ENCODE peak calls at places on chromosome 14, in five cellular contexts. X, N, Z, G and W are unnamed samples.

GRCh38 chr14:91873476-91874265 is 6.3 kb upstream of the TC2N start:
- DNase-seq in X (peak), N (no peak), Z (no peak), G (peak), W (no peak)

GRCh38 chr14:64115401-64115800 is 178.8 kb downstream of the ESR2 start:
- DNase-seq in X (no peak), N (no peak), Z (no peak), G (no peak), W (no peak)

GRCh38 chr14:60648934-60649814 is at the start of gene SIX1:
- DNase-seq in X (peak), N (peak), Z (peak), G (no peak), W (peak)

GRCh38 chr14:99752486-99753121 is 40.6 kb upstream of the EML1 start:
- DNase-seq in X (peak), N (no peak), Z (no peak), G (no peak), W (no peak)

GRCh38 chr14:25406818-25407217 is 356.9 kb upstream of the STXBP6 start:
- DNase-seq in X (peak), N (no peak), Z (peak), G (no peak), W (no peak)

GRCh38 chr14:30779210-30779609 is 95.1 kb upstream of the COCH start:
- DNase-seq in X (peak), N (no peak), Z (no peak), G (no peak), W (no peak)

GRCh38 chr14:85601246-85601645 is 71.3 kb downstream of the FLRT2 start:
- DNase-seq in X (no peak), N (no peak), Z (no peak), G (no peak), W (no peak)

GRCh38 chr14:89576132-89576923 is 159.3 kb upstream of the FOXN3 start:
- DNase-seq in X (peak), N (no peak), Z (no peak), G (no peak), W (no peak)

GRCh38 chr14:78974691-78975090 is 804.5 kb downstream of the NRXN3 start:
- DNase-seq in X (peak), N (no peak), Z (no peak), G (no peak), W (no peak)

GRCh38 chr14:63436286-63437098 is 106.7 kb downstream of the PPP2R5E start:
- DNase-seq in X (no peak), N (no peak), Z (no peak), G (no peak), W (no peak)

GRCh38 chr14:94748667-94749347 is 21.1 kb downstream of the GSC start:
- DNase-seq in X (no peak), N (peak), Z (peak), G (no peak), W (no peak)

GRCh38 chr14:99384446-99385417 is 95.9 kb downstream of the SETD3 start:
- DNase-seq in X (no peak), N (no peak), Z (no peak), G (no peak), W (no peak)

GRCh38 chr14:105026033-105026785 is 5.3 kb upstream of the CDCA4 start:
- DNase-seq in X (peak), N (no peak), Z (no peak), G (peak), W (no peak)

GRCh38 chr14:90381011-90381790 is 15.6 kb upstream of the CALM1 start:
- DNase-seq in X (no peak), N (no peak), Z (peak), G (no peak), W (no peak)

GRCh38 chr14:100726812-100727564 is at the start of gene DLK1:
- DNase-seq in X (no peak), N (peak), Z (no peak), G (no peak), W (no peak)

GRCh38 chr14:89368490-89369477 is 48.2 kb downstream of the FOXN3 start:
- DNase-seq in X (no peak), N (no peak), Z (peak), G (no peak), W (no peak)

GRCh38 chr14:82052778-82053177 is 519.1 kb upstream of the SEL1L start:
- DNase-seq in X (no peak), N (no peak), Z (no peak), G (no peak), W (no peak)

GRCh38 chr14:74977901-74978385 is 22.5 kb upstream of the PGF start:
- DNase-seq in X (no peak), N (no peak), Z (no peak), G (no peak), W (peak)

GRCh38 chr14:61607570-61608244 is 87.6 kb upstream of the HIF1A start:
- DNase-seq in X (no peak), N (peak), Z (peak), G (no peak), W (no peak)

GRCh38 chr14:105107781-105108515 is 42.7 kb upstream of the GPR132 start:
- DNase-seq in X (no peak), N (no peak), Z (no peak), G (no peak), W (no peak)

GRCh38 chr14:29865299-29865698 is 62.3 kb downstream of the PRKD1 start:
- DNase-seq in X (no peak), N (no peak), Z (no peak), G (no peak), W (no peak)

GRCh38 chr14:95471526-95472304 is 44.7 kb downstream of the SYNE3 start:
- DNase-seq in X (no peak), N (no peak), Z (no peak), G (no peak), W (no peak)

GRCh38 chr14:91144425-91145145 is 30.7 kb downstream of the DGLUCY start:
- DNase-seq in X (peak), N (no peak), Z (no peak), G (no peak), W (no peak)

GRCh38 chr14:95462491-95462890 is 54.0 kb downstream of the SYNE3 start:
- DNase-seq in X (no peak), N (no peak), Z (no peak), G (no peak), W (no peak)

GRCh38 chr14:56002316-56002715 is 115.9 kb upstream of the PELI2 start:
- DNase-seq in X (peak), N (no peak), Z (no peak), G (no peak), W (no peak)

GRCh38 chr14:35944847-35945246 is 118.7 kb downstream of the BRMS1L start:
- DNase-seq in X (no peak), N (peak), Z (peak), G (no peak), W (peak)

DNA sequence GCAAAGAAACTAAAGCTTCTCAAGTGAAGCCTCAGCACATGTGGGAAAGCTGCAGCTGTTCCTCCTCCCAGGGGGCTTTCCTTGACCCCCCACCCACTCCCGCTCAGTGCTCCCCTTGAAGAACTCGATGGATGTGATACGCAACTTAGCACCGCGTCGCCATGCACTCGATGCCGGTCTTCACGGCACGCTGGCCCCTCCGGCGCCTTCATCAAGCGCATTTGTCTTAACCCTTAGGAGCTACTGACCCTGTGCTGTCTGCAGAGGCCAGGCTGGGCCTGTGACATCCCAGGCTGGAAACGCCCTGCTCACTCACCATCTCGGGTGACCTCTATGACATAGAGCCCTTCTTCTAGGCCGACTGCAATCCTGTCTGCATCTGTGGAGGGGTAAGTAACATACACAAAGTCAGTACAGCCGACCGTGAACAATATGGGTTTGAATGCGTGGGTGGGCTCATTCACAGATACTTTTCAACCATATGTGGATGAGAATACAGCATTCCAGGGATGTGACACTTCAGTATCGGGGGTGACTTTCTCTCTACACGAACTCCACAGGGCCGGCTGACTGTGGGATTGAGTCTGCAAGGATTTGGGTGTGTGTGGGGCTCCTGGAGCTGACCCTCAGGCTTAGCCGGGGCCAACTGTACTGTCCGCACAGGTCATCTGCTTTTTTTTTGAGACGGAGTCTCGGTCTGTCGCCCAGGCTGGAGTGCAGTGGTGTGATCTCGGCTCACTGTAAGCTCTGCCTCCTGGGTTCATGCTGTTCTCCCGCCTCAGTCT is 23.1 kb downstream of the AMN start:
- DNase-seq in X (peak), N (no peak), Z (no peak), G (no peak), W (no peak)
- TF ChIP-seq MXI1 in X (no peak), N (no peak), Z (no peak), G (no peak), W (no peak)

GRCh38 chr14:86885280-86885679 is 1107.7 kb downstream of the GALC start:
- DNase-seq in X (no peak), N (no peak), Z (no peak), G (no peak), W (no peak)
- TF ChIP-seq MXI1 in X (no peak), N (no peak), Z (no peak), G (no peak), W (no peak)

GRCh38 chr14:57087841-57088240 is 180.9 kb downstream of the EXOC5 start:
- DNase-seq in X (no peak), N (no peak), Z (no peak), G (no peak), W (no peak)
- TF ChIP-seq MXI1 in X (no peak), N (no peak), Z (no peak), G (no peak), W (no peak)

GRCh38 chr14:76422662-76423061 is 46.7 kb downstream of the ESRRB start:
- DNase-seq in X (no peak), N (no peak), Z (no peak), G (no peak), W (no peak)
- TF ChIP-seq MXI1 in X (no peak), N (no peak), Z (no peak), G (no peak), W (no peak)

DNA sequence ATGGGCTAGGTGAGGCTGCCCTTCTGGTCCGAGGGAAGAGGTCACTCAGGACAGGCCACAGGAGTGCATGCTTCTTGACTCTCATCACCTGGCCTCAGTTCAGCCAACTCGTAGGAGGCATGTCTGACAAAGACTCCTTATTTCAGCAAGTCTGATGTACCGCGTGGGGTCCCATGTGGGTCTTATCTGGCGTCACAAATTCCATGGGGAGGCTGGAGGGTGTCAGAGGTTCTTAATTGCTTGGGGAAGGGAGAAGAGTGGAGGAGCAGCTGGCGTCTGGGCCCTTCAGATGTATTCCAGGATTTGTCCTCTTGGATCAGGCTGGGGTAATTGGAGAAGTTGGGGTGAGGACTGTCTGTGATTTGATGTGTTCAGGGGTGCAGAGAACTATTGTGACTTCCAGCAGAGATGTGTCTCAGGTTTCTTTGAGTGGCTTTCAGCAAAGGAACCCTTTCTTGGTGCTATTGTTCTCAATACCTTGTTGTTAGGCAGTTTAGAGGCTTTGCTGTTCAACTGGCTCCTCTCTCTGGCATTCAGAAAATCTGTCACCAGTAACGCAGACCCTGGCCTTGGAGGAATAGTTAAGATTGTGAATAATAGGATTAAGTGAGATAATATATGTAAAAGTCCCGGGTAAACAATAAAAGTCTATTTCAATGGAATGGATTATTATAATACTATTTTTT is 60.1 kb downstream of the SUSD6 start:
- DNase-seq in X (no peak), N (no peak), Z (no peak), G (no peak), W (no peak)
- TF ChIP-seq MXI1 in X (no peak), N (no peak), Z (no peak), G (no peak), W (no peak)

DNA sequence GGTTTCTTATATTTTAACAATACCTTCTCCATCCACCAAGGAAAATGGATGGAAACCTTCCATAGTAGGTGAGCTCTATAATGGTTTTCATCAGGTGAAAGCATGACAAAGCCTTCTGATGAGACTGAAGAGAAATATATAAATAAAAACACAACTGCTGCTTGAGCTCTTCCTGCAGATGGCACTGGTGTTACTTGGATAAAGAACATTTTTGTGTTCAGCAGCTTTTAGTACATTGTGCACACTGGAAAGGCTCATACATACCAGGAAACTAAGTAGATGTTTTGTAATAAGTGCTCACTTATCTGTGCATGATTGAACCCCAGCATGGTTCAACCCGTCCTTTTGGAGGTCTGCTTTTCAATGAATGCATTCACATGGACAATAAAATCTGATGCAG is 357.3 kb upstream of the MIS18BP1 start:
- DNase-seq in X (no peak), N (no peak), Z (no peak), G (no peak), W (no peak)
- TF ChIP-seq MXI1 in X (no peak), N (no peak), Z (no peak), G (no peak), W (no peak)

DNA sequence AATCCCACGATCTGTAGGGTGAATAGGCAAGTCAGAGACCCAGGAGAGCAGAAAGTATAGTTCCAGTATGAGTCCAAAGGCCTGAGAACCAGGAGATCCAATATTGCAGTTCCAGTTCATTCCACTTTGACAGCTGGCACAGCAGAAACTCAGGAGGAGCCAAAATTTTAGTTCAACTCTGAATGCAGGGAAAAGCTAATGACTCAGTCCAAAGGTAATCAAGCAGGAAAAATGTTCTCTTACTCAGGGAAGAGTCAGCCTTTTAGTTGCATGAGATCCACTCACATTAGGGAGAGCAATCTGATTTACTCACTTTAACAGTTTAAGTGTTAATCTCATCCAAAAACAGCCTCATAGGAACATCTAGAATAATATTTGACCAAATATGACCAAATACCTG is 130.2 kb upstream of the LRFN5 start:
- DNase-seq in X (no peak), N (no peak), Z (no peak), G (no peak), W (no peak)
- TF ChIP-seq MXI1 in X (no peak), N (no peak), Z (no peak), G (no peak), W (no peak)

DNA sequence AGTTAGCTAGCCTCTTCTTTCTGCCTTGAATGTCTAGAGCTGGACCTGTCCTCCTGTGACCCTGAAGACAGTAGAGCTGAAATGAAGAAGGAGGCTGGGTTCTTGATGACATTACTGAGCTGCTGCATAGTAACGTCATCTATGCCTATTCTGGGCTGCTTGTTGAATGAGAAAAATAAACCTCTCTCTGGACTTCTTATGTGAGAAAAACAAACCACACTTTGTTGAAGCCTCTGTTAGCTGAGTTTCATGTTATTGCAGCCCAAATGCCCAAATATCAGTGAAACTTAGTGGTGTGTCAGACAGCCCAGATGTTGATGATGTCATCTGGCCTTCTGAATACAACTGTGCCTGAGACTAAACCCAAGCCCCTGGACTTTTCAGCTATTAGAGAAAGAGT is 67.0 kb upstream of the MAX start:
- DNase-seq in X (peak), N (no peak), Z (no peak), G (peak), W (no peak)
- TF ChIP-seq MXI1 in X (no peak), N (no peak), Z (no peak), G (no peak), W (no peak)

GRCh38 chr14:58362798-58363412 is 32.8 kb upstream of the TOMM20L start:
- DNase-seq in X (peak), N (peak), Z (peak), G (no peak), W (peak)
- TF ChIP-seq MXI1 in X (no peak), N (no peak), Z (no peak), G (no peak), W (no peak)

DNA sequence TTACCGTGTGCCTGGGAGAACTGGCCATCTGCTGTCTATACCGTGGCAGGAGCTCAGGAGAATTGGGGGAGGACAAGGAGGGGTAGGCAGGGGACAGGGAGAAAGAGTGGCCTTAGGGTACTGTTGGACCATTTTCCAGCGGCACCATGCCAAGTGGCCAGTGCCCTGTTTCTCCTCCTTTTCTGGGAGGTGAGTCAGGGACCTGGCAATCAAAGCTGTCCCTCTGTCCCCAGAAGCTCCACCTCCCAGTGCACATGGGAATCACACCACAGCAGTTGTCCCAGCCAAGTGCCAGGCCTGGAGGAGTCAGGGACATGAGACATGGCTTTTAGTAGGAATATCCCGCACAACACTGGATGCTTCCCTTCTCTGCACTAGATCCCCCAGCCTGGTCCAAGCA is 118.0 kb downstream of the GCH1 start:
- DNase-seq in X (no peak), N (peak), Z (no peak), G (no peak), W (no peak)
- TF ChIP-seq MXI1 in X (no peak), N (peak), Z (no peak), G (no peak), W (no peak)